ENCODE peak calls at places on chromosomes 16 and 17, in five cellular contexts. O is adrenal gland, M is IMR-90, F is endothelial cell of umbilical vein, T is H1. Z is an unnamed sample.

GRCh38 chr17:48544356-48545021 is 420 bp downstream of the HOXB2 start:
- DNase-seq in O (peak; percentile 82), M (peak; percentile 93), F (peak; percentile 87), T (no peak), Z (peak; percentile 29)

GRCh38 chr16:71883193-71883848 is 661 bp downstream of the ZNF821 start:
- DNase-seq in O (no peak), M (peak; percentile 6), F (peak; percentile 38), T (peak; percentile 86), Z (peak; percentile 78)

GRCh38 chr17:63675607-63676539 is 24.1 kb downstream of the LIMD2 start:
- DNase-seq in O (peak; percentile 95), M (peak; percentile 83), F (peak; percentile 99), T (no peak), Z (peak; percentile 92)

GRCh38 chr16:18958621-18959578 is 24.8 kb upstream of the TMC7 start:
- DNase-seq in O (no peak), M (peak; percentile 3), F (no peak), T (no peak), Z (no peak)

GRCh38 chr16:55021595-55022475 is 91.2 kb downstream of the IRX5 start:
- DNase-seq in O (no peak), M (no peak), F (no peak), T (peak; percentile 63), Z (no peak)

GRCh38 chr17:73007447-73007846 is 85.0 kb downstream of the SLC39A11 start:
- DNase-seq in O (no peak), M (peak; percentile 80), F (no peak), T (no peak), Z (no peak)

GRCh38 chr17:11503292-11503691 is 95.0 kb upstream of the DNAH9 start:
- DNase-seq in O (no peak), M (no peak), F (no peak), T (no peak), Z (no peak)

GRCh38 chr16:81901483-81901882 is 109.8 kb downstream of the SDR42E1 start:
- DNase-seq in O (no peak), M (no peak), F (peak; percentile 97), T (no peak), Z (no peak)

GRCh38 chr17:29560306-29560705 is 6.5 kb downstream of the ABHD15 start:
- DNase-seq in O (no peak), M (no peak), F (no peak), T (peak; percentile 19), Z (no peak)

GRCh38 chr16:18799500-18799899 is 1.8 kb downstream of the ARL6IP1 start:
- DNase-seq in O (no peak), M (no peak), F (no peak), T (no peak), Z (no peak)

GRCh38 chr16:55567382-55567781 is 898 bp downstream of the CAPNS2 start:
- DNase-seq in O (peak; percentile 34), M (peak; percentile 50), F (no peak), T (no peak), Z (no peak)

GRCh38 chr16:88527186-88527936 is 42.8 kb upstream of the ZC3H18 start:
- DNase-seq in O (no peak), M (peak; percentile 47), F (peak; percentile 45), T (peak; percentile 94), Z (peak; percentile 84)

GRCh38 chr17:73497721-73498120 is 146.5 kb downstream of the SDK2 start:
- DNase-seq in O (no peak), M (no peak), F (no peak), T (no peak), Z (no peak)

GRCh38 chr16:72990003-72990521 is 57.9 kb downstream of the ZFHX3 start:
- DNase-seq in O (peak; percentile 85), M (peak; percentile 68), F (peak; percentile 35), T (no peak), Z (peak; percentile 94)

GRCh38 chr16:11201498-11202259 is 54.3 kb downstream of the SOCS1 start:
- DNase-seq in O (peak; percentile 83), M (peak; percentile 93), F (peak; percentile 87), T (no peak), Z (no peak)

GRCh38 chr16:56269276-56269675 is 78.0 kb downstream of the GNAO1 start:
- DNase-seq in O (no peak), M (no peak), F (no peak), T (no peak), Z (no peak)

GRCh38 chr16:23398987-23399805 is 53.8 kb downstream of the COG7 start:
- DNase-seq in O (no peak), M (no peak), F (no peak), T (peak; percentile 68), Z (peak; percentile 96)

GRCh38 chr16:11474617-11475291 is 112.0 kb downstream of the LITAF start:
- DNase-seq in O (no peak), M (no peak), F (no peak), T (no peak), Z (no peak)

GRCh38 chr17:69733171-69734014 is 318.9 kb downstream of the MAP2K6 start:
- DNase-seq in O (peak; percentile 21), M (peak; percentile 88), F (peak; percentile 67), T (no peak), Z (peak; percentile 34)

GRCh38 chr17:7716901-7717755 is at the start of gene DNAH2:
- DNase-seq in O (peak; percentile 84), M (peak; percentile 90), F (peak; percentile 81), T (peak; percentile 96), Z (peak; percentile 87)

GRCh38 chr17:47717845-47718621 is 15.0 kb upstream of the TBX21 start:
- DNase-seq in O (no peak), M (no peak), F (no peak), T (no peak), Z (no peak)

GRCh38 chr17:49218941-49219913 is 8.7 kb downstream of the ABI3 start:
- DNase-seq in O (no peak), M (no peak), F (no peak), T (peak; percentile 68), Z (no peak)

GRCh38 chr16:23052908-23053580 is 96.2 kb downstream of the USP31 start:
- DNase-seq in O (no peak), M (no peak), F (no peak), T (no peak), Z (peak; percentile 64)

GRCh38 chr17:68585643-68586042 is 15.5 kb downstream of the FAM20A start:
- DNase-seq in O (no peak), M (no peak), F (no peak), T (no peak), Z (no peak)

GRCh38 chr17:28346746-28347246 is 10.5 kb downstream of the POLDIP2 start:
- DNase-seq in O (peak; percentile 85), M (no peak), F (peak; percentile 90), T (no peak), Z (no peak)

GRCh38 chr16:57517397-57518367 is 18.7 kb downstream of the CCDC102A start:
- DNase-seq in O (no peak), M (no peak), F (no peak), T (no peak), Z (no peak)

GRCh38 chr17:42474270-42474669 is 15.6 kb downstream of the ATP6V0A1 start:
- DNase-seq in O (no peak), M (no peak), F (no peak), T (no peak), Z (no peak)

GRCh38 chr17:82330322-82331239 is 3.0 kb downstream of the SECTM1 start:
- DNase-seq in O (no peak), M (peak; percentile 67), F (peak; percentile 23), T (no peak), Z (peak; percentile 28)

DNA sequence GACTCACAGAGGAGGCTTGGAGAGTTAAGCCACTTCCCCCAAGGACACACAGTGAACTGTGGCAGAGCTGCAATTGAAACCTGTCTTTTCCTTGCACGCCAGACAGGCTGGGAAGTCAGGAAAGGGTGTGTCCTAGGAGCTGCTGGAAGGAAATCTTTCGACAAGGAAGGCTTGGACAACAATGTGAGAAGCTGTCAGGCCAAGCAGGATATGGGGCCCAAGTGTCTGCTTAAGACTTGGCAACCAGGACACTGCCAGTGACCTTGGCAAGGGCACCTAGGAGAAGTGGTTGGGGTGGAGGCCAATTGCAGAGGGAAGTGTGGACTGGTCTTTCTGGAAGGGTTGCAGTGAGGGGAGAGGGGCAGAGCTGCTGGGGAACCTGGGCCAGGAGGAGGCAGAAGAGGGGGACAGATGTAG is 2.1 kb upstream of the CAMKK1 start:
- DNase-seq in O (peak; percentile 79), M (peak; percentile 47), F (peak; percentile 60), T (no peak), Z (peak; percentile 87)
- TF ChIP-seq POLR2A in O (no peak), M (no peak), F (no peak), T (no peak), Z (peak; percentile 42)

GRCh38 chr16:28188085-28188916 is 23.5 kb downstream of the XPO6 start:
- DNase-seq in O (no peak), M (peak; percentile 89), F (no peak), T (no peak), Z (no peak)
- TF ChIP-seq POLR2A in O (no peak), M (no peak), F (no peak), T (no peak), Z (no peak)

GRCh38 chr17:34566873-34567272 is 12.5 kb upstream of the TMEM132E start:
- DNase-seq in O (no peak), M (no peak), F (no peak), T (no peak), Z (no peak)

GRCh38 chr17:34565715-34566114 is 13.7 kb upstream of the TMEM132E start:
- DNase-seq in O (no peak), M (no peak), F (no peak), T (no peak), Z (no peak)

GRCh38 chr17:34561328-34561727 is 18.1 kb upstream of the TMEM132E start:
- DNase-seq in O (no peak), M (no peak), F (no peak), T (no peak), Z (no peak)

GRCh38 chr17:34566201-34566600 is 13.2 kb upstream of the TMEM132E start:
- DNase-seq in O (no peak), M (no peak), F (no peak), T (no peak), Z (no peak)

DNA sequence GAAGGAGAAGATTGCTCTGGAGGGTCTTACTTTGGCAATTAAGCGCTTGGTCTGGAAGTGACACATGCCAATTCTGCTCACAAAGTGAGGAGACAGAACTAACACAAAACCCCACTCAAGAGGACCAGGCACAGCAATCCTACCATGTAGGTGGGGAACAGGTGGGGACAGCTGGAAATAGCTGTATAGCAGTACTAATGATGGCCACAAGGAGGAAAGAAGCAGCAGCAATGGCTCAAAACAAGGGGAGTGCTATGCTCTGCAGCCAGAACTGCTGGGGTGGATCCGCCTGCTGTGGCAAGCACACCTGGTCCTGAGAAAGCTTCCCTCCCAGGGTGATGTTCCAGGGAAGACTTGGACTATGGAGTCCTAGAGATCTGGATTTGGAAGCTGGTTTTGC is 17.0 kb upstream of the TMEM132E start:
- DNase-seq in O (no peak), M (no peak), F (no peak), T (no peak), Z (no peak)
- TF ChIP-seq POLR2A in O (no peak), M (no peak), F (no peak), T (no peak), Z (no peak)

DNA sequence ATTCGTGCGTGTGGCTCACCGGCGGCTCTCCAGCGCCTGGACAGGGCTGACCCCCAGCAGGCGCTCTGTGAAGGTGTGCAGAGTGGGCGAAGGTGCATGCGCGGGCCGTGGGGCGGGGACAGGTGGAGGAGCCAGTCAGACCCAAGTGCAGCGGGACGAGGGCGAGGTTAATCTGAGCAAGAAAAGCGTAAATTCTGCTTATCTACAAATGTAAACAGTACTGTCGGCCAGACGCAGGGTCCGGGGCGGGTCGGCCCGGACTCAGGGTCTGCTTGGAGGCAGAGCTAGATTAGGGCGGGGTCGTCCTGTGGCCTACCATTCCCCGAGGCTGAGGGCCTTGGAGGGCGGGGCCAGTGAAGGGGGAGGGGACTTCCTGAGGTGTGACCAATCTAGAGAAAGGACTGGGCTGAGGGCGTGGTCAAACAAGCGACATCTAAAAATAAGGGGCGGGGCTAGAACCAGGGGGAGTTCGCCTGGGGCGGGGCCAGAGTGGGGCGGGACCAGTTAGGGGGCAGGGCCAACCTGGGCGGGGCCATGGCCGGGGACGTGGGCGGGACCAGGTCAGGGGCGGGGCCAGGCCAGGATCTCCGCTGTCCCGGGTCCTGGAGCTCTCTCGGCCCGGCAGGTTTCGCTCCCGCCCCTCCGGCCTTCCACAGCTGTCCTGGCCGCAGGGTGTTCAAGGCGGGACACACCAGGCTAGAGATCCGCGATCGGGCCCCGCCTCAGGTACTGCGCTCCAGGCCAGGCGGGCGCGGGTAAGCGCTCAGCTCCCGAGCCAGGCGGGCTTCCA is at the start of gene SEC14L5:
- DNase-seq in O (peak; percentile 98), M (peak; percentile 97), F (peak; percentile 98), T (peak; percentile 100), Z (peak; percentile 99)
- TF ChIP-seq POLR2A in O (no peak), M (no peak), F (no peak), T (no peak), Z (no peak)